ENCODE peak calls at places on chromosomes 12 and 14, in seven cellular contexts. J, F, M, C, U, B and T are unnamed samples.

GRCh38 chr12:29234965-29235364 is 85.9 kb downstream of the FAR2 start:
- DNase-seq in U (no peak), B (no peak), M (no peak), C (no peak), F (no peak), J (no peak), T (no peak)

GRCh38 chr14:97382616-97383226 is 585.5 kb downstream of the VRK1 start:
- DNase-seq in B (no peak), F (no peak), U (no peak), M (no peak), J (no peak), C (no peak), T (no peak)

GRCh38 chr12:55330446-55330845 is at the start of gene OR6C3:
- DNase-seq in M (no peak), C (no peak), B (no peak), U (no peak), F (no peak), J (no peak), T (no peak)

GRCh38 chr14:104516906-104517305 is 62.7 kb upstream of the C14orf180 start:
- DNase-seq in J (no peak), M (no peak), C (peak), F (no peak), U (peak), B (peak), T (no peak)

GRCh38 chr12:5784626-5785130 is 160.4 kb downstream of the ANO2 start:
- DNase-seq in C (peak), B (peak), U (peak), J (no peak), M (no peak), F (no peak), T (no peak)

GRCh38 chr12:3170423-3171194 is 93.4 kb downstream of the TSPAN9 start:
- DNase-seq in B (no peak), M (no peak), J (no peak), C (no peak), U (no peak), F (no peak), T (no peak)

GRCh38 chr12:29738416-29738815 is 45.3 kb downstream of the TMTC1 start:
- DNase-seq in B (no peak), M (no peak), U (no peak), F (no peak), C (no peak), J (no peak), T (no peak)

GRCh38 chr14:77124345-77125274 is 17.0 kb downstream of the ZDHHC22 start:
- DNase-seq in F (peak), C (peak), M (peak), B (no peak), J (peak), U (no peak), T (no peak)

GRCh38 chr12:93803408-93803807 is 126.2 kb downstream of the CRADD start:
- DNase-seq in M (no peak), C (no peak), U (no peak), B (no peak), J (no peak), F (no peak), T (no peak)

GRCh38 chr14:88547386-88547780 is 7.4 kb downstream of the PTPN21 start:
- DNase-seq in B (no peak), M (no peak), C (no peak), F (no peak), U (no peak), J (no peak), T (no peak)

GRCh38 chr12:9727813-9728212 is 5.1 kb downstream of the CLECL1 start:
- DNase-seq in U (no peak), M (no peak), B (no peak), C (no peak), F (no peak), J (no peak), T (no peak)

GRCh38 chr12:92002673-92003382 is 142.8 kb downstream of the BTG1 start:
- DNase-seq in M (no peak), J (no peak), F (peak), B (no peak), C (no peak), U (no peak), T (no peak)

GRCh38 chr12:121033625-121034349 is 5.3 kb downstream of the OASL start:
- DNase-seq in C (no peak), M (peak), U (no peak), J (peak), B (no peak), F (no peak), T (no peak)

GRCh38 chr12:132014092-132014914 is 64.6 kb downstream of the EP400 start:
- DNase-seq in J (no peak), C (no peak), U (no peak), B (no peak), M (no peak), F (no peak), T (no peak)

GRCh38 chr12:41944241-41944640 is 200.4 kb downstream of the GXYLT1 start:
- DNase-seq in F (no peak), J (no peak), B (no peak), C (no peak), U (no peak), M (no peak), T (no peak)

DNA sequence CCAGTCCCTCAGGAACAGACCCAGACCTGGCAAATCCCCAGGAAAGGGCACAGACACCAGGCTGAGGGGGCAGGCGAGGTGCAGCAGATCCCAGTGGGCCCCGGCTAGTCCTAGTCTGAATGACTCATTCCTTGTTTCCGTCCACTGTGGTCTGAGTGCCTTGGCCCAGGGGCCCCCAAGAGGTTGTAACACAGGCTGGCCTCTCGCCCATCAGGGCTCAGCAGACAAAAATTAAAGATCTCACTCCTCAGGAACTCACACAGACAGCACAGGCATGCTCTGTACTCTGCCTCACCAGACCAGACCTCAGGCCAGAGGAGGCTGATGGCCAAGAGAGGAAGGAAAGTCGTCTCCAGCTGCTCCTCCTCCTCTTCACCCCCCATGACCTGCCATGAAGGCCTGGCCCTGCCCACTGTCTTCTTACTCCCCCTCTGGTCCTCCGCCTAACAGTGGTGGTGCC is 7.7 kb upstream of the LTBP2 start:
- DNase-seq in M (peak), B (peak), J (peak), F (peak), U (peak), C (no peak), T (peak)
- TF ChIP-seq EP300 in M (no peak), B (no peak), J (no peak), F (no peak), U (no peak), C (no peak), T (no peak)

GRCh38 chr12:60710246-60710645 is 1114.4 kb downstream of the SLC16A7 start:
- DNase-seq in U (no peak), F (no peak), B (no peak), M (no peak), J (peak), C (no peak), T (no peak)

DNA sequence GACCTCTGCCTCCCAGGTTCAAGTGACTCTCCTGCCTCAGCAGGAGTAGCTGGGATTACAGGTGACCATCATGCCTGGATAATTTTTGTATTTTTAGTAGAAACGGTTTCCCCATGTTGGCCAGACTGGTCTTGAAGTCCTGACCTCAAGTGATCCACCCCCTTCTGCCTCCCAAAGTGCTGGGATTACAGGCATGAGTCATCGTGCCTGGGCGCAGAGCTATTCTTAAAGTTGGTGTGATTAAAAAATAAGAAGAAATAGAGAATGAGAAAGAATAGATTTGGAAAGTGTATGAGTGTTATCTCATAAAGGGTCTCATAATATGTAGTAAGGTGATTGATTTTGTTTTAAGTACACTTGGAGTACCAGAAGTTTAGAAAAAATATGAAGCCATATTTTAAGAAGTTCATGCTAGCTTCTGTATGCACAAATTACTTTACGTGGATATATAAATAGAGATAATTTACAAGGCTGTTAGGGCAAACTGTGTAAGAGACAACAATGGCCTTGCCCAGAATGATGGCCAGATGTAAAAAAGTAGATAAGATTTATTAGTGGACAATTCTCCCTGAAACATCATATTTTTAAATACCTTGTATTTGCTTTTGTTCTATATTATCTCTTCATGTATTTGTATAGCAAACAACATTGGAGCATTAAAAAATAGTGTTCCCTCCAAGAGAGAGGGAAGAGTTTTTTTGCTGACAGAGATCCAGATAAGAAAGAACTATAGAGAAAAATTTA is 1108.5 kb downstream of the SLC16A7 start:
- DNase-seq in B (no peak), U (no peak), J (no peak), F (no peak), M (no peak), C (no peak), T (no peak)
- TF ChIP-seq POLR2AphosphoS5 in B (no peak), U (no peak), J (no peak), F (no peak), M (no peak), C (no peak), T (no peak)

GRCh38 chr14:100679170-100679569 is 47.5 kb upstream of the DLK1 start:
- DNase-seq in J (no peak), M (no peak), B (no peak), F (no peak), C (no peak), U (no peak), T (no peak)

GRCh38 chr14:100681111-100681510 is 45.6 kb upstream of the DLK1 start:
- DNase-seq in C (no peak), U (no peak), M (no peak), J (no peak), F (no peak), B (no peak), T (no peak)

GRCh38 chr14:100679707-100680438 is 46.8 kb upstream of the DLK1 start:
- DNase-seq in C (no peak), U (no peak), B (no peak), M (no peak), F (no peak), J (no peak), T (peak)

GRCh38 chr14:100682749-100683148 is 43.9 kb upstream of the DLK1 start:
- DNase-seq in C (no peak), J (no peak), M (no peak), U (no peak), B (no peak), F (no peak), T (no peak)

GRCh38 chr14:100680439-100681051 is 46.1 kb upstream of the DLK1 start:
- DNase-seq in F (peak), C (no peak), M (no peak), U (no peak), B (no peak), J (no peak), T (no peak)
- TF ChIP-seq EP300 in F (no peak), C (no peak), M (no peak), U (no peak), B (no peak), J (no peak), T (no peak)

DNA sequence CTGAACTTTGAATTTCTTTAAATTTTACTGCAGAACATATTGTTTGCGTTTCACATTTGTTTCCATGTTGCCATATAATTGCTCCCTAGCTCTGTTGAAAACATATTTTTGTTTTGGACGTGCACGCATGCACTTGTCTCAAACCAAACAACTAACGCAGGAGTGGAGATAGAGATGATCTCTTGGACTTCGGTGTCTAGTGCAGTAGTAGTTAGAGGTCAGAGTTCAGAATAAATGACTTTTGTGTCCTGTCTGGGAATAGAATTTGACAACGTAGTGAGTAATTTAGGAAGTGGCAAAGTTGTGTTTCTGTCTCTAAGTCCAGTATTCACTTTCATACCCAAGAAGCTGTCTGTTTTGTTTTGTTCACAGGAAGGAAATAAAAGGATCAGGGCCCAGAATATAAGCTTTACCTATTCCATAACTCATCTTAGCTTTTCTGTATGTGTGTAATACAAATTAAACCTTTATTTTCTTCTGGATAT is 173.8 kb downstream of the AEBP2 start:
- DNase-seq in C (no peak), F (no peak), J (no peak), U (no peak), M (no peak), B (no peak), T (no peak)
- TF ChIP-seq POLR2AphosphoS5 in C (no peak), F (no peak), J (no peak), U (no peak), M (no peak), B (no peak), T (no peak)

DNA sequence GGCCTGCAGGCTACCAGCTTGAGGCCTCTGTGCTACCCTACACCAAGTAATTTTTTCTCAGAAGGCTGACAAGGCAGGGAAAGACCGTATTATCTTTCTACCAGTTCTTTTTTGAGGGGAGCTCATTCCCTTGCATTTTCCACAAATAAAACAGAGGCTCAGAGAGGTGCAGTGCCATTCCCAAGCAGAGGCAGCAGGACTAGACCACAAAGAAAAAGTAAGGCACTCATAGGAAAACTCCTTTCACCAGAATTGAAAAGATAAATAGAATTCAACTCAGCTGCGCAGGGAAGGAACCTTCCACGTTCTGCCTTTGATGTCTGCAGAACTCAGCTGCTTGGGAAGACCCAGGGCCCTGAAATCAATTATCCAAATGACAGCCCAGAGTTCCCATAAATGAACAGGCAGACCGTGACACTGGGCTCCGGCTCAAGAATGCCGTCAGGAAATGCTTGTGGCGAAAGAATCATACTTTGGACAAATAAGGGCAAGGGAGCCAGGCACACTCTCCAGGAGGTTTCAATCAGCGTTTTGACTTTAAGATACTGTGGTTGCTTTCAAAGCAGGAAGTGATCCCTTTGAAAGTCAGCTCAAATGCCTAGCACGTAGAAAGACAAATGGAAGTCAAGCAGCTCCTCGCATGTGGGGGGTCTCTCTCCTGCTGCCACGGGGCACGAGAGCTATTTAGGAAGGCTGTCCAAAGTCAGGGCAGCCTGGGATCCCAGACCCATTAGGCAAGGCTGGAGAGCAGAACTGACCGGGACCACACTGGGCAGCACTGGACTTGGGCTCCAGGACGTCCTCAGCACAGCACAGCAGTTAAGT is 14.0 kb downstream of the KCTD10 start:
- DNase-seq in J (peak), C (no peak), F (no peak), M (peak), U (peak), B (peak), T (peak)
- TF ChIP-seq EP300 in J (peak), C (no peak), F (no peak), M (no peak), U (peak), B (peak), T (peak)

GRCh38 chr12:49092816-49093406 is 1.7 kb downstream of the DHH start:
- DNase-seq in U (no peak), J (no peak), B (no peak), F (no peak), M (no peak), C (no peak), T (no peak)

GRCh38 chr12:49091836-49092085 is 2.8 kb downstream of the DHH start:
- DNase-seq in F (no peak), M (no peak), C (no peak), B (no peak), U (no peak), J (no peak), T (no peak)

GRCh38 chr12:49089831-49090773 is 4.5 kb downstream of the DHH start:
- DNase-seq in C (peak), U (no peak), B (no peak), F (peak), J (peak), M (no peak), T (no peak)

GRCh38 chr12:49092086-49092815 is 2.4 kb downstream of the DHH start:
- DNase-seq in J (no peak), U (no peak), M (no peak), B (no peak), C (peak), F (peak), T (no peak)

DNA sequence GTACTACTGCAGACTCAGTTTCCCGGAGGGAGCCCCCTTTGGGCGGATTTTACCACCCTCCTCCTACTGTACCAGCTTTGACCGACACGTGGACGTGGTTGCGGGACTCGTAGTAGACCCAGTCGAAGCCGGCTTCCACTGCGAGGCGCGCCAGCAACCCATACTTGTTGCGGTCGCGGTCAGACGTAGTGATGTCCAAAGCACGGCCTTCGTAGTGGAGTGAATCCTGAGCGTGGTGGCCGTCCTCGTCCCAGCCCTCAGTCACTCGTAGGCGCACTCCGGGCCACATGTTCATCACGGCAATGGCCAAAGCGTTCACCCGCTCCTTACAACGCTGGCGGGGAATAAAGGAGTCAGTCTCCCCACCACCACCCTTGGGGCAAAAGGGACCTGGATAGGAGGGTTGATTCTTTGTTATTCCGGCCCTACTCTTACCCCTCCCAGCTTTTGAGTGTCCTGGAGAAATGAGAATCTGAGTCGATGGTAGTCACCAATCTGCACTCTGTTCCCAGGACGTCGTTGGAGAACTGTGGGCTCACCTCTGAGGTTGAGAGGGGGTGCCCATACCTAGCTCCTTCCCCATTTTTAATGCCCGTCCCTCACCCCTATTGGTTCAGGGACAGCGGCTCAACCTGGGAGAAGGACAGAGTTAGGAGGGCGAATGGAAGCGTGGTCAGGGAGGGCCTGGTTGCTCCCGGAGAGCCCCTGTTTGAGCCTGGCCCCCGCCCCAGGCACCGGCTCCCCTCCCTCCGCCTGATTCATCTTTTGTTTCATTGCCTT is 3.4 kb downstream of the DHH start:
- DNase-seq in F (no peak), B (no peak), J (no peak), C (peak), U (no peak), M (no peak), T (no peak)
- TF ChIP-seq POLR2AphosphoS5 in F (no peak), B (no peak), J (no peak), C (no peak), U (no peak), M (no peak), T (no peak)

GRCh38 chr14:35333797-35334743 is 41.9 kb downstream of the PSMA6 start:
- DNase-seq in F (no peak), B (no peak), U (no peak), J (no peak), C (peak), M (peak), T (no peak)

GRCh38 chr14:35337557-35338255 is 45.5 kb downstream of the PSMA6 start:
- DNase-seq in C (peak), M (peak), F (no peak), J (no peak), U (no peak), B (no peak), T (no peak)

GRCh38 chr14:35337074-35337556 is 44.9 kb downstream of the PSMA6 start:
- DNase-seq in U (no peak), C (no peak), B (no peak), J (no peak), F (no peak), M (no peak), T (no peak)

GRCh38 chr14:35335388-35336092 is 43.4 kb downstream of the PSMA6 start:
- DNase-seq in C (peak), B (no peak), J (peak), M (peak), U (no peak), F (no peak), T (peak)

GRCh38 chr14:35336171-35337073 is 44.2 kb downstream of the PSMA6 start:
- DNase-seq in U (peak), F (peak), B (peak), M (peak), C (peak), J (peak), T (peak)
- TF ChIP-seq EP300 in U (peak), F (peak), B (peak), M (peak), C (peak), J (peak), T (peak)